ENCODE peak calls at places on chromosomes 12 and 14, in six cellular contexts. One of them, this sample, is unnamed.

GRCh38 chr14:85702937-85703336 is 173.0 kb downstream of the FLRT2 start:
- DNase-seq in RWPE1: no peak
- DNase-seq in T-cell: no peak
- DNase-seq in stimulated activated CD4-positive, alpha-beta T cell treated with anti-CD3 and anti-CD28 coated beads, Interleukin-1b, Interleukin-23, amount 100 ng/mL, for 4 hours: no peak
- DNase-seq in kidney: no peak
- DNase-seq in activated CD8-positive, alpha-beta memory T cell treated with anti-CD3 and anti-CD28 coated beads, Interleukin-2, amount 10 ng/mL, durations not matched to agents 7 days and 5 days: no peak
- DNase-seq in this sample: no peak

GRCh38 chr12:121809712-121810116 is 5.9 kb downstream of the SETD1B start:
- DNase-seq in stimulated activated CD4-positive, alpha-beta T cell treated with anti-CD3 and anti-CD28 coated beads, Interleukin-1b, Interleukin-23, amount 100 ng/mL, for 4 hours: no peak
- DNase-seq in kidney: peak; percentile 80
- DNase-seq in activated CD8-positive, alpha-beta memory T cell treated with anti-CD3 and anti-CD28 coated beads, Interleukin-2, amount 10 ng/mL, durations not matched to agents 7 days and 5 days: no peak
- DNase-seq in T-cell: no peak
- DNase-seq in RWPE1: no peak
- DNase-seq in this sample: no peak

GRCh38 chr12:7472060-7472459 is 28.1 kb upstream of the CD163L1 start:
- DNase-seq in stimulated activated CD4-positive, alpha-beta T cell treated with anti-CD3 and anti-CD28 coated beads, Interleukin-1b, Interleukin-23, amount 100 ng/mL, for 4 hours: no peak
- DNase-seq in T-cell: no peak
- DNase-seq in kidney: no peak
- DNase-seq in activated CD8-positive, alpha-beta memory T cell treated with anti-CD3 and anti-CD28 coated beads, Interleukin-2, amount 10 ng/mL, durations not matched to agents 7 days and 5 days: no peak
- DNase-seq in RWPE1: no peak
- DNase-seq in this sample: no peak

GRCh38 chr14:99380991-99381687 is 99.5 kb downstream of the SETD3 start:
- DNase-seq in activated CD8-positive, alpha-beta memory T cell treated with anti-CD3 and anti-CD28 coated beads, Interleukin-2, amount 10 ng/mL, durations not matched to agents 7 days and 5 days: no peak
- DNase-seq in T-cell: no peak
- DNase-seq in stimulated activated CD4-positive, alpha-beta T cell treated with anti-CD3 and anti-CD28 coated beads, Interleukin-1b, Interleukin-23, amount 100 ng/mL, for 4 hours: no peak
- DNase-seq in kidney: no peak
- DNase-seq in RWPE1: no peak
- DNase-seq in this sample: no peak

GRCh38 chr12:125954362-125954761 is 889.1 kb downstream of the AACS start:
- DNase-seq in T-cell: no peak
- DNase-seq in stimulated activated CD4-positive, alpha-beta T cell treated with anti-CD3 and anti-CD28 coated beads, Interleukin-1b, Interleukin-23, amount 100 ng/mL, for 4 hours: no peak
- DNase-seq in RWPE1: no peak
- DNase-seq in kidney: no peak
- DNase-seq in activated CD8-positive, alpha-beta memory T cell treated with anti-CD3 and anti-CD28 coated beads, Interleukin-2, amount 10 ng/mL, durations not matched to agents 7 days and 5 days: no peak
- DNase-seq in this sample: no peak

GRCh38 chr14:66360526-66360925 is 125.6 kb upstream of the CCDC196 start:
- DNase-seq in RWPE1: no peak
- DNase-seq in stimulated activated CD4-positive, alpha-beta T cell treated with anti-CD3 and anti-CD28 coated beads, Interleukin-1b, Interleukin-23, amount 100 ng/mL, for 4 hours: no peak
- DNase-seq in activated CD8-positive, alpha-beta memory T cell treated with anti-CD3 and anti-CD28 coated beads, Interleukin-2, amount 10 ng/mL, durations not matched to agents 7 days and 5 days: no peak
- DNase-seq in kidney: no peak
- DNase-seq in T-cell: no peak
- DNase-seq in this sample: no peak

GRCh38 chr12:77070382-77071294 is 5.3 kb upstream of the E2F7 start:
- DNase-seq in activated CD8-positive, alpha-beta memory T cell treated with anti-CD3 and anti-CD28 coated beads, Interleukin-2, amount 10 ng/mL, durations not matched to agents 7 days and 5 days: no peak
- DNase-seq in T-cell: no peak
- DNase-seq in kidney: no peak
- DNase-seq in stimulated activated CD4-positive, alpha-beta T cell treated with anti-CD3 and anti-CD28 coated beads, Interleukin-1b, Interleukin-23, amount 100 ng/mL, for 4 hours: no peak
- DNase-seq in RWPE1: no peak
- DNase-seq in this sample: no peak

GRCh38 chr12:92648242-92649031 is 54.4 kb upstream of the PLEKHG7 start:
- DNase-seq in T-cell: no peak
- DNase-seq in activated CD8-positive, alpha-beta memory T cell treated with anti-CD3 and anti-CD28 coated beads, Interleukin-2, amount 10 ng/mL, durations not matched to agents 7 days and 5 days: no peak
- DNase-seq in stimulated activated CD4-positive, alpha-beta T cell treated with anti-CD3 and anti-CD28 coated beads, Interleukin-1b, Interleukin-23, amount 100 ng/mL, for 4 hours: no peak
- DNase-seq in RWPE1: no peak
- DNase-seq in kidney: no peak
- DNase-seq in this sample: no peak

GRCh38 chr14:20469890-20470858 is 968 bp downstream of the PNP start:
- DNase-seq in T-cell: peak; percentile 38
- DNase-seq in stimulated activated CD4-positive, alpha-beta T cell treated with anti-CD3 and anti-CD28 coated beads, Interleukin-1b, Interleukin-23, amount 100 ng/mL, for 4 hours: peak; percentile 29
- DNase-seq in activated CD8-positive, alpha-beta memory T cell treated with anti-CD3 and anti-CD28 coated beads, Interleukin-2, amount 10 ng/mL, durations not matched to agents 7 days and 5 days: peak; percentile 75
- DNase-seq in RWPE1: peak; percentile 86
- DNase-seq in kidney: peak; percentile 79
- DNase-seq in this sample: peak; percentile 63

GRCh38 chr12:20946732-20947131 is 136.2 kb downstream of the SLCO1B3 start:
- DNase-seq in RWPE1: no peak
- DNase-seq in kidney: no peak
- DNase-seq in T-cell: no peak
- DNase-seq in stimulated activated CD4-positive, alpha-beta T cell treated with anti-CD3 and anti-CD28 coated beads, Interleukin-1b, Interleukin-23, amount 100 ng/mL, for 4 hours: no peak
- DNase-seq in activated CD8-positive, alpha-beta memory T cell treated with anti-CD3 and anti-CD28 coated beads, Interleukin-2, amount 10 ng/mL, durations not matched to agents 7 days and 5 days: no peak
- DNase-seq in this sample: peak; percentile 19

GRCh38 chr14:62168564-62169155 is 406.4 kb downstream of the SNAPC1 start:
- DNase-seq in T-cell: no peak
- DNase-seq in RWPE1: no peak
- DNase-seq in stimulated activated CD4-positive, alpha-beta T cell treated with anti-CD3 and anti-CD28 coated beads, Interleukin-1b, Interleukin-23, amount 100 ng/mL, for 4 hours: no peak
- DNase-seq in activated CD8-positive, alpha-beta memory T cell treated with anti-CD3 and anti-CD28 coated beads, Interleukin-2, amount 10 ng/mL, durations not matched to agents 7 days and 5 days: no peak
- DNase-seq in kidney: no peak
- DNase-seq in this sample: peak; percentile 4

GRCh38 chr14:90558041-90558982 is 161.5 kb downstream of the CALM1 start:
- DNase-seq in activated CD8-positive, alpha-beta memory T cell treated with anti-CD3 and anti-CD28 coated beads, Interleukin-2, amount 10 ng/mL, durations not matched to agents 7 days and 5 days: no peak
- DNase-seq in RWPE1: no peak
- DNase-seq in stimulated activated CD4-positive, alpha-beta T cell treated with anti-CD3 and anti-CD28 coated beads, Interleukin-1b, Interleukin-23, amount 100 ng/mL, for 4 hours: no peak
- DNase-seq in kidney: no peak
- DNase-seq in T-cell: no peak
- DNase-seq in this sample: no peak

GRCh38 chr14:45426685-45427282 is 173.8 kb upstream of the MIS18BP1 start:
- DNase-seq in RWPE1: peak; percentile 14
- DNase-seq in kidney: no peak
- DNase-seq in stimulated activated CD4-positive, alpha-beta T cell treated with anti-CD3 and anti-CD28 coated beads, Interleukin-1b, Interleukin-23, amount 100 ng/mL, for 4 hours: no peak
- DNase-seq in T-cell: no peak
- DNase-seq in activated CD8-positive, alpha-beta memory T cell treated with anti-CD3 and anti-CD28 coated beads, Interleukin-2, amount 10 ng/mL, durations not matched to agents 7 days and 5 days: no peak
- DNase-seq in this sample: peak; percentile 57

GRCh38 chr12:4742421-4742970 is 22.3 kb downstream of the GALNT8 start:
- DNase-seq in RWPE1: no peak
- DNase-seq in activated CD8-positive, alpha-beta memory T cell treated with anti-CD3 and anti-CD28 coated beads, Interleukin-2, amount 10 ng/mL, durations not matched to agents 7 days and 5 days: no peak
- DNase-seq in stimulated activated CD4-positive, alpha-beta T cell treated with anti-CD3 and anti-CD28 coated beads, Interleukin-1b, Interleukin-23, amount 100 ng/mL, for 4 hours: no peak
- DNase-seq in kidney: no peak
- DNase-seq in T-cell: no peak
- DNase-seq in this sample: no peak

GRCh38 chr12:85963322-85963721 is 89.2 kb downstream of the NTS start:
- DNase-seq in RWPE1: no peak
- DNase-seq in kidney: no peak
- DNase-seq in activated CD8-positive, alpha-beta memory T cell treated with anti-CD3 and anti-CD28 coated beads, Interleukin-2, amount 10 ng/mL, durations not matched to agents 7 days and 5 days: no peak
- DNase-seq in stimulated activated CD4-positive, alpha-beta T cell treated with anti-CD3 and anti-CD28 coated beads, Interleukin-1b, Interleukin-23, amount 100 ng/mL, for 4 hours: no peak
- DNase-seq in T-cell: no peak
- DNase-seq in this sample: peak; percentile 6

GRCh38 chr14:88013750-88014349 is 8.9 kb downstream of the GPR65 start:
- DNase-seq in T-cell: peak; percentile 31
- DNase-seq in stimulated activated CD4-positive, alpha-beta T cell treated with anti-CD3 and anti-CD28 coated beads, Interleukin-1b, Interleukin-23, amount 100 ng/mL, for 4 hours: no peak
- DNase-seq in activated CD8-positive, alpha-beta memory T cell treated with anti-CD3 and anti-CD28 coated beads, Interleukin-2, amount 10 ng/mL, durations not matched to agents 7 days and 5 days: no peak
- DNase-seq in kidney: no peak
- DNase-seq in RWPE1: peak; percentile 53
- DNase-seq in this sample: peak; percentile 79

GRCh38 chr14:92403981-92404380 is 81.0 kb downstream of the SLC24A4 start:
- DNase-seq in RWPE1: no peak
- DNase-seq in T-cell: no peak
- DNase-seq in kidney: no peak
- DNase-seq in stimulated activated CD4-positive, alpha-beta T cell treated with anti-CD3 and anti-CD28 coated beads, Interleukin-1b, Interleukin-23, amount 100 ng/mL, for 4 hours: no peak
- DNase-seq in activated CD8-positive, alpha-beta memory T cell treated with anti-CD3 and anti-CD28 coated beads, Interleukin-2, amount 10 ng/mL, durations not matched to agents 7 days and 5 days: no peak
- DNase-seq in this sample: no peak

GRCh38 chr12:14190694-14191093 is 174.8 kb upstream of the ATF7IP start:
- DNase-seq in T-cell: no peak
- DNase-seq in kidney: no peak
- DNase-seq in stimulated activated CD4-positive, alpha-beta T cell treated with anti-CD3 and anti-CD28 coated beads, Interleukin-1b, Interleukin-23, amount 100 ng/mL, for 4 hours: no peak
- DNase-seq in activated CD8-positive, alpha-beta memory T cell treated with anti-CD3 and anti-CD28 coated beads, Interleukin-2, amount 10 ng/mL, durations not matched to agents 7 days and 5 days: no peak
- DNase-seq in RWPE1: no peak
- DNase-seq in this sample: no peak

GRCh38 chr14:76918176-76918750 is 92.1 kb downstream of the LRRC74A start:
- DNase-seq in T-cell: no peak
- DNase-seq in activated CD8-positive, alpha-beta memory T cell treated with anti-CD3 and anti-CD28 coated beads, Interleukin-2, amount 10 ng/mL, durations not matched to agents 7 days and 5 days: no peak
- DNase-seq in stimulated activated CD4-positive, alpha-beta T cell treated with anti-CD3 and anti-CD28 coated beads, Interleukin-1b, Interleukin-23, amount 100 ng/mL, for 4 hours: no peak
- DNase-seq in kidney: peak; percentile 88
- DNase-seq in RWPE1: peak; percentile 55
- DNase-seq in this sample: peak; percentile 96

GRCh38 chr12:100823988-100824387 is 29.4 kb downstream of the ANO4 start:
- DNase-seq in RWPE1: peak; percentile 19
- DNase-seq in kidney: no peak
- DNase-seq in T-cell: no peak
- DNase-seq in stimulated activated CD4-positive, alpha-beta T cell treated with anti-CD3 and anti-CD28 coated beads, Interleukin-1b, Interleukin-23, amount 100 ng/mL, for 4 hours: no peak
- DNase-seq in activated CD8-positive, alpha-beta memory T cell treated with anti-CD3 and anti-CD28 coated beads, Interleukin-2, amount 10 ng/mL, durations not matched to agents 7 days and 5 days: no peak
- DNase-seq in this sample: peak; percentile 31

GRCh38 chr14:68865542-68865941 is 72.7 kb upstream of the ZFP36L1 start:
- DNase-seq in RWPE1: no peak
- DNase-seq in stimulated activated CD4-positive, alpha-beta T cell treated with anti-CD3 and anti-CD28 coated beads, Interleukin-1b, Interleukin-23, amount 100 ng/mL, for 4 hours: no peak
- DNase-seq in T-cell: no peak
- DNase-seq in activated CD8-positive, alpha-beta memory T cell treated with anti-CD3 and anti-CD28 coated beads, Interleukin-2, amount 10 ng/mL, durations not matched to agents 7 days and 5 days: no peak
- DNase-seq in kidney: no peak
- DNase-seq in this sample: no peak

GRCh38 chr12:1808036-1808797 is 12.1 kb upstream of the LRTM2 start:
- DNase-seq in kidney: peak; percentile 36
- DNase-seq in stimulated activated CD4-positive, alpha-beta T cell treated with anti-CD3 and anti-CD28 coated beads, Interleukin-1b, Interleukin-23, amount 100 ng/mL, for 4 hours: no peak
- DNase-seq in RWPE1: no peak
- DNase-seq in T-cell: no peak
- DNase-seq in activated CD8-positive, alpha-beta memory T cell treated with anti-CD3 and anti-CD28 coated beads, Interleukin-2, amount 10 ng/mL, durations not matched to agents 7 days and 5 days: no peak
- DNase-seq in this sample: no peak

GRCh38 chr12:51980051-51980808 is 26.5 kb upstream of the TAMALIN start:
- DNase-seq in RWPE1: peak; percentile 87
- DNase-seq in T-cell: peak; percentile 69
- DNase-seq in stimulated activated CD4-positive, alpha-beta T cell treated with anti-CD3 and anti-CD28 coated beads, Interleukin-1b, Interleukin-23, amount 100 ng/mL, for 4 hours: peak; percentile 40
- DNase-seq in kidney: peak; percentile 86
- DNase-seq in activated CD8-positive, alpha-beta memory T cell treated with anti-CD3 and anti-CD28 coated beads, Interleukin-2, amount 10 ng/mL, durations not matched to agents 7 days and 5 days: peak; percentile 78
- DNase-seq in this sample: peak; percentile 83

GRCh38 chr12:126064028-126064427 is 998.8 kb downstream of the AACS start:
- DNase-seq in RWPE1: no peak
- DNase-seq in kidney: no peak
- DNase-seq in stimulated activated CD4-positive, alpha-beta T cell treated with anti-CD3 and anti-CD28 coated beads, Interleukin-1b, Interleukin-23, amount 100 ng/mL, for 4 hours: no peak
- DNase-seq in T-cell: no peak
- DNase-seq in activated CD8-positive, alpha-beta memory T cell treated with anti-CD3 and anti-CD28 coated beads, Interleukin-2, amount 10 ng/mL, durations not matched to agents 7 days and 5 days: no peak
- DNase-seq in this sample: no peak

GRCh38 chr12:130280226-130280625 is 57.5 kb upstream of the PIWIL1 start:
- DNase-seq in kidney: no peak
- DNase-seq in activated CD8-positive, alpha-beta memory T cell treated with anti-CD3 and anti-CD28 coated beads, Interleukin-2, amount 10 ng/mL, durations not matched to agents 7 days and 5 days: peak; percentile 46
- DNase-seq in stimulated activated CD4-positive, alpha-beta T cell treated with anti-CD3 and anti-CD28 coated beads, Interleukin-1b, Interleukin-23, amount 100 ng/mL, for 4 hours: no peak
- DNase-seq in RWPE1: no peak
- DNase-seq in T-cell: no peak
- DNase-seq in this sample: no peak

GRCh38 chr14:102508774-102509743 is 517 bp downstream of the ANKRD9 start:
- DNase-seq in RWPE1: no peak
- DNase-seq in kidney: peak; percentile 88
- DNase-seq in stimulated activated CD4-positive, alpha-beta T cell treated with anti-CD3 and anti-CD28 coated beads, Interleukin-1b, Interleukin-23, amount 100 ng/mL, for 4 hours: peak; percentile 35
- DNase-seq in T-cell: peak; percentile 30
- DNase-seq in activated CD8-positive, alpha-beta memory T cell treated with anti-CD3 and anti-CD28 coated beads, Interleukin-2, amount 10 ng/mL, durations not matched to agents 7 days and 5 days: no peak
- DNase-seq in this sample: peak; percentile 52

GRCh38 chr14:70359076-70359424 is 433 bp downstream of the COX16 start:
- DNase-seq in activated CD8-positive, alpha-beta memory T cell treated with anti-CD3 and anti-CD28 coated beads, Interleukin-2, amount 10 ng/mL, durations not matched to agents 7 days and 5 days: no peak
- DNase-seq in stimulated activated CD4-positive, alpha-beta T cell treated with anti-CD3 and anti-CD28 coated beads, Interleukin-1b, Interleukin-23, amount 100 ng/mL, for 4 hours: no peak
- DNase-seq in RWPE1: no peak
- DNase-seq in kidney: no peak
- DNase-seq in T-cell: no peak
- DNase-seq in this sample: no peak

GRCh38 chr12:83527700-83528281 is 841.1 kb downstream of the TMTC2 start:
- DNase-seq in T-cell: no peak
- DNase-seq in RWPE1: no peak
- DNase-seq in stimulated activated CD4-positive, alpha-beta T cell treated with anti-CD3 and anti-CD28 coated beads, Interleukin-1b, Interleukin-23, amount 100 ng/mL, for 4 hours: no peak
- DNase-seq in activated CD8-positive, alpha-beta memory T cell treated with anti-CD3 and anti-CD28 coated beads, Interleukin-2, amount 10 ng/mL, durations not matched to agents 7 days and 5 days: no peak
- DNase-seq in kidney: no peak
- DNase-seq in this sample: no peak

GRCh38 chr12:25876383-25877045 is 82.0 kb upstream of the RASSF8 start:
- DNase-seq in RWPE1: no peak
- DNase-seq in T-cell: no peak
- DNase-seq in kidney: no peak
- DNase-seq in activated CD8-positive, alpha-beta memory T cell treated with anti-CD3 and anti-CD28 coated beads, Interleukin-2, amount 10 ng/mL, durations not matched to agents 7 days and 5 days: no peak
- DNase-seq in stimulated activated CD4-positive, alpha-beta T cell treated with anti-CD3 and anti-CD28 coated beads, Interleukin-1b, Interleukin-23, amount 100 ng/mL, for 4 hours: no peak
- DNase-seq in this sample: no peak